ENCODE peak calls at places on chromosomes 12 and 14, in five cellular contexts. One of them, this sample, is unnamed.
A peak's percentile ranks its signal among the peaks of the same experiment; 100 is the strongest.

GRCh38 chr14:35879141-35879648 is 53.1 kb downstream of the BRMS1L start:
- DNase-seq in activated T-helper 2 cell treated with anti-CD3 and anti-CD28 coated beads, Interferon-gamma antibody, Interleukin-2, Interleukin-4, amounts not matched to agents 10 μg/mL and 5 μg/mL and 100 μg/mL, durations not matched to agents 14 hours and 24 hours and 36 hours: no peak
- DNase-seq in NCI-H1436 treated with DMSO at 0.1 percent for 48 hours: no peak
- DNase-seq in cortex of kidney: no peak
- DNase-seq in activated naive CD8-positive, alpha-beta T cell treated with anti-CD3 and anti-CD28 coated beads for 36 hours: no peak
- DNase-seq in this sample: no peak

GRCh38 chr14:52494444-52494843 is 57.9 kb downstream of the TXNDC16 start:
- DNase-seq in activated T-helper 2 cell treated with anti-CD3 and anti-CD28 coated beads, Interferon-gamma antibody, Interleukin-2, Interleukin-4, amounts not matched to agents 10 μg/mL and 5 μg/mL and 100 μg/mL, durations not matched to agents 14 hours and 24 hours and 36 hours: no peak
- DNase-seq in NCI-H1436 treated with DMSO at 0.1 percent for 48 hours: no peak
- DNase-seq in cortex of kidney: no peak
- DNase-seq in activated naive CD8-positive, alpha-beta T cell treated with anti-CD3 and anti-CD28 coated beads for 36 hours: no peak
- DNase-seq in this sample: no peak

GRCh38 chr12:5630101-5630500 is 198.2 kb downstream of the NTF3 start:
- DNase-seq in activated T-helper 2 cell treated with anti-CD3 and anti-CD28 coated beads, Interferon-gamma antibody, Interleukin-2, Interleukin-4, amounts not matched to agents 10 μg/mL and 5 μg/mL and 100 μg/mL, durations not matched to agents 14 hours and 24 hours and 36 hours: no peak
- DNase-seq in NCI-H1436 treated with DMSO at 0.1 percent for 48 hours: no peak
- DNase-seq in cortex of kidney: no peak
- DNase-seq in activated naive CD8-positive, alpha-beta T cell treated with anti-CD3 and anti-CD28 coated beads for 36 hours: no peak
- DNase-seq in this sample: no peak

GRCh38 chr14:101220921-101221510 is 317.5 kb upstream of the RTL1 start:
- DNase-seq in activated T-helper 2 cell treated with anti-CD3 and anti-CD28 coated beads, Interferon-gamma antibody, Interleukin-2, Interleukin-4, amounts not matched to agents 10 μg/mL and 5 μg/mL and 100 μg/mL, durations not matched to agents 14 hours and 24 hours and 36 hours: no peak
- DNase-seq in NCI-H1436 treated with DMSO at 0.1 percent for 48 hours: no peak
- DNase-seq in cortex of kidney: no peak
- DNase-seq in activated naive CD8-positive, alpha-beta T cell treated with anti-CD3 and anti-CD28 coated beads for 36 hours: no peak
- DNase-seq in this sample: no peak

GRCh38 chr12:70982286-70982685 is 61.7 kb upstream of the PTPRR start:
- DNase-seq in activated T-helper 2 cell treated with anti-CD3 and anti-CD28 coated beads, Interferon-gamma antibody, Interleukin-2, Interleukin-4, amounts not matched to agents 10 μg/mL and 5 μg/mL and 100 μg/mL, durations not matched to agents 14 hours and 24 hours and 36 hours: no peak
- DNase-seq in NCI-H1436 treated with DMSO at 0.1 percent for 48 hours: no peak
- DNase-seq in cortex of kidney: no peak
- DNase-seq in activated naive CD8-positive, alpha-beta T cell treated with anti-CD3 and anti-CD28 coated beads for 36 hours: no peak
- DNase-seq in this sample: no peak

GRCh38 chr12:99135376-99135775 is 490.3 kb downstream of the APAF1 start:
- DNase-seq in activated T-helper 2 cell treated with anti-CD3 and anti-CD28 coated beads, Interferon-gamma antibody, Interleukin-2, Interleukin-4, amounts not matched to agents 10 μg/mL and 5 μg/mL and 100 μg/mL, durations not matched to agents 14 hours and 24 hours and 36 hours: no peak
- DNase-seq in NCI-H1436 treated with DMSO at 0.1 percent for 48 hours: no peak
- DNase-seq in cortex of kidney: no peak
- DNase-seq in activated naive CD8-positive, alpha-beta T cell treated with anti-CD3 and anti-CD28 coated beads for 36 hours: no peak
- DNase-seq in this sample: no peak

GRCh38 chr12:53974084-53975018 is at the start of gene HOTAIR:
- DNase-seq in activated T-helper 2 cell treated with anti-CD3 and anti-CD28 coated beads, Interferon-gamma antibody, Interleukin-2, Interleukin-4, amounts not matched to agents 10 μg/mL and 5 μg/mL and 100 μg/mL, durations not matched to agents 14 hours and 24 hours and 36 hours: no peak
- DNase-seq in NCI-H1436 treated with DMSO at 0.1 percent for 48 hours: no peak
- DNase-seq in cortex of kidney: no peak
- DNase-seq in activated naive CD8-positive, alpha-beta T cell treated with anti-CD3 and anti-CD28 coated beads for 36 hours: no peak
- DNase-seq in this sample: no peak

GRCh38 chr12:122614839-122615238 is 87.8 kb downstream of the KNTC1 start:
- DNase-seq in activated T-helper 2 cell treated with anti-CD3 and anti-CD28 coated beads, Interferon-gamma antibody, Interleukin-2, Interleukin-4, amounts not matched to agents 10 μg/mL and 5 μg/mL and 100 μg/mL, durations not matched to agents 14 hours and 24 hours and 36 hours: no peak
- DNase-seq in NCI-H1436 treated with DMSO at 0.1 percent for 48 hours: no peak
- DNase-seq in cortex of kidney: no peak
- DNase-seq in activated naive CD8-positive, alpha-beta T cell treated with anti-CD3 and anti-CD28 coated beads for 36 hours: no peak
- DNase-seq in this sample: no peak

GRCh38 chr12:118337194-118337838 is 35.4 kb downstream of the TAOK3 start:
- DNase-seq in activated T-helper 2 cell treated with anti-CD3 and anti-CD28 coated beads, Interferon-gamma antibody, Interleukin-2, Interleukin-4, amounts not matched to agents 10 μg/mL and 5 μg/mL and 100 μg/mL, durations not matched to agents 14 hours and 24 hours and 36 hours: no peak
- DNase-seq in NCI-H1436 treated with DMSO at 0.1 percent for 48 hours: no peak
- DNase-seq in cortex of kidney: no peak
- DNase-seq in activated naive CD8-positive, alpha-beta T cell treated with anti-CD3 and anti-CD28 coated beads for 36 hours: no peak
- DNase-seq in this sample: no peak

GRCh38 chr12:58067610-58068387 is 126.4 kb downstream of the ATP23 start:
- DNase-seq in activated T-helper 2 cell treated with anti-CD3 and anti-CD28 coated beads, Interferon-gamma antibody, Interleukin-2, Interleukin-4, amounts not matched to agents 10 μg/mL and 5 μg/mL and 100 μg/mL, durations not matched to agents 14 hours and 24 hours and 36 hours: no peak
- DNase-seq in NCI-H1436 treated with DMSO at 0.1 percent for 48 hours: no peak
- DNase-seq in cortex of kidney: no peak
- DNase-seq in activated naive CD8-positive, alpha-beta T cell treated with anti-CD3 and anti-CD28 coated beads for 36 hours: no peak
- DNase-seq in this sample: no peak

GRCh38 chr12:64160021-64160717 is 61.9 kb downstream of the KICS2 start:
- DNase-seq in activated T-helper 2 cell treated with anti-CD3 and anti-CD28 coated beads, Interferon-gamma antibody, Interleukin-2, Interleukin-4, amounts not matched to agents 10 μg/mL and 5 μg/mL and 100 μg/mL, durations not matched to agents 14 hours and 24 hours and 36 hours: no peak
- DNase-seq in NCI-H1436 treated with DMSO at 0.1 percent for 48 hours: no peak
- DNase-seq in cortex of kidney: no peak
- DNase-seq in activated naive CD8-positive, alpha-beta T cell treated with anti-CD3 and anti-CD28 coated beads for 36 hours: no peak
- DNase-seq in this sample: no peak

GRCh38 chr12:14884458-14884878 is 1.2 kb downstream of the MGP start:
- DNase-seq in activated T-helper 2 cell treated with anti-CD3 and anti-CD28 coated beads, Interferon-gamma antibody, Interleukin-2, Interleukin-4, amounts not matched to agents 10 μg/mL and 5 μg/mL and 100 μg/mL, durations not matched to agents 14 hours and 24 hours and 36 hours: peak; percentile 20
- DNase-seq in NCI-H1436 treated with DMSO at 0.1 percent for 48 hours: no peak
- DNase-seq in cortex of kidney: no peak
- DNase-seq in activated naive CD8-positive, alpha-beta T cell treated with anti-CD3 and anti-CD28 coated beads for 36 hours: peak; percentile 80
- DNase-seq in this sample: no peak

GRCh38 chr12:88595697-88596096 is 15.4 kb upstream of the KITLG start:
- DNase-seq in activated T-helper 2 cell treated with anti-CD3 and anti-CD28 coated beads, Interferon-gamma antibody, Interleukin-2, Interleukin-4, amounts not matched to agents 10 μg/mL and 5 μg/mL and 100 μg/mL, durations not matched to agents 14 hours and 24 hours and 36 hours: no peak
- DNase-seq in NCI-H1436 treated with DMSO at 0.1 percent for 48 hours: no peak
- DNase-seq in cortex of kidney: no peak
- DNase-seq in activated naive CD8-positive, alpha-beta T cell treated with anti-CD3 and anti-CD28 coated beads for 36 hours: no peak
- DNase-seq in this sample: no peak

GRCh38 chr12:55637467-55637866 is 775 bp downstream of the OR10P1 start:
- DNase-seq in activated T-helper 2 cell treated with anti-CD3 and anti-CD28 coated beads, Interferon-gamma antibody, Interleukin-2, Interleukin-4, amounts not matched to agents 10 μg/mL and 5 μg/mL and 100 μg/mL, durations not matched to agents 14 hours and 24 hours and 36 hours: peak; percentile 37
- DNase-seq in NCI-H1436 treated with DMSO at 0.1 percent for 48 hours: no peak
- DNase-seq in cortex of kidney: no peak
- DNase-seq in activated naive CD8-positive, alpha-beta T cell treated with anti-CD3 and anti-CD28 coated beads for 36 hours: peak; percentile 39
- DNase-seq in this sample: no peak

GRCh38 chr12:5960783-5961182 is 15.7 kb upstream of the ANO2 start:
- DNase-seq in activated T-helper 2 cell treated with anti-CD3 and anti-CD28 coated beads, Interferon-gamma antibody, Interleukin-2, Interleukin-4, amounts not matched to agents 10 μg/mL and 5 μg/mL and 100 μg/mL, durations not matched to agents 14 hours and 24 hours and 36 hours: no peak
- DNase-seq in NCI-H1436 treated with DMSO at 0.1 percent for 48 hours: no peak
- DNase-seq in cortex of kidney: no peak
- DNase-seq in activated naive CD8-positive, alpha-beta T cell treated with anti-CD3 and anti-CD28 coated beads for 36 hours: no peak
- DNase-seq in this sample: no peak

GRCh38 chr14:52051861-52052260 is 17.0 kb downstream of the NID2 start:
- DNase-seq in activated T-helper 2 cell treated with anti-CD3 and anti-CD28 coated beads, Interferon-gamma antibody, Interleukin-2, Interleukin-4, amounts not matched to agents 10 μg/mL and 5 μg/mL and 100 μg/mL, durations not matched to agents 14 hours and 24 hours and 36 hours: no peak
- DNase-seq in NCI-H1436 treated with DMSO at 0.1 percent for 48 hours: no peak
- DNase-seq in cortex of kidney: no peak
- DNase-seq in activated naive CD8-positive, alpha-beta T cell treated with anti-CD3 and anti-CD28 coated beads for 36 hours: no peak
- DNase-seq in this sample: no peak

GRCh38 chr12:13537623-13538022 is 341.1 kb downstream of the EMP1 start:
- DNase-seq in activated T-helper 2 cell treated with anti-CD3 and anti-CD28 coated beads, Interferon-gamma antibody, Interleukin-2, Interleukin-4, amounts not matched to agents 10 μg/mL and 5 μg/mL and 100 μg/mL, durations not matched to agents 14 hours and 24 hours and 36 hours: no peak
- DNase-seq in NCI-H1436 treated with DMSO at 0.1 percent for 48 hours: no peak
- DNase-seq in cortex of kidney: no peak
- DNase-seq in activated naive CD8-positive, alpha-beta T cell treated with anti-CD3 and anti-CD28 coated beads for 36 hours: no peak
- DNase-seq in this sample: no peak

GRCh38 chr12:6775775-6776174 is 3.5 kb downstream of the LAG3 start:
- DNase-seq in activated T-helper 2 cell treated with anti-CD3 and anti-CD28 coated beads, Interferon-gamma antibody, Interleukin-2, Interleukin-4, amounts not matched to agents 10 μg/mL and 5 μg/mL and 100 μg/mL, durations not matched to agents 14 hours and 24 hours and 36 hours: no peak
- DNase-seq in NCI-H1436 treated with DMSO at 0.1 percent for 48 hours: no peak
- DNase-seq in cortex of kidney: no peak
- DNase-seq in activated naive CD8-positive, alpha-beta T cell treated with anti-CD3 and anti-CD28 coated beads for 36 hours: no peak
- DNase-seq in this sample: no peak

GRCh38 chr14:24941719-24942118 is 108.2 kb downstream of the STXBP6 start:
- DNase-seq in activated T-helper 2 cell treated with anti-CD3 and anti-CD28 coated beads, Interferon-gamma antibody, Interleukin-2, Interleukin-4, amounts not matched to agents 10 μg/mL and 5 μg/mL and 100 μg/mL, durations not matched to agents 14 hours and 24 hours and 36 hours: no peak
- DNase-seq in NCI-H1436 treated with DMSO at 0.1 percent for 48 hours: peak; percentile 25
- DNase-seq in cortex of kidney: no peak
- DNase-seq in activated naive CD8-positive, alpha-beta T cell treated with anti-CD3 and anti-CD28 coated beads for 36 hours: no peak
- DNase-seq in this sample: peak; percentile 20

GRCh38 chr12:113439606-113440030 is 17.4 kb downstream of the SDSL start:
- DNase-seq in activated T-helper 2 cell treated with anti-CD3 and anti-CD28 coated beads, Interferon-gamma antibody, Interleukin-2, Interleukin-4, amounts not matched to agents 10 μg/mL and 5 μg/mL and 100 μg/mL, durations not matched to agents 14 hours and 24 hours and 36 hours: no peak
- DNase-seq in NCI-H1436 treated with DMSO at 0.1 percent for 48 hours: no peak
- DNase-seq in cortex of kidney: no peak
- DNase-seq in activated naive CD8-positive, alpha-beta T cell treated with anti-CD3 and anti-CD28 coated beads for 36 hours: no peak
- DNase-seq in this sample: no peak

GRCh38 chr12:42744539-42745156 is 155.1 kb upstream of the PRICKLE1 start:
- DNase-seq in activated T-helper 2 cell treated with anti-CD3 and anti-CD28 coated beads, Interferon-gamma antibody, Interleukin-2, Interleukin-4, amounts not matched to agents 10 μg/mL and 5 μg/mL and 100 μg/mL, durations not matched to agents 14 hours and 24 hours and 36 hours: no peak
- DNase-seq in NCI-H1436 treated with DMSO at 0.1 percent for 48 hours: no peak
- DNase-seq in cortex of kidney: no peak
- DNase-seq in activated naive CD8-positive, alpha-beta T cell treated with anti-CD3 and anti-CD28 coated beads for 36 hours: no peak
- DNase-seq in this sample: no peak

GRCh38 chr12:56299308-56299852 is 750 bp downstream of the CS start:
- DNase-seq in activated T-helper 2 cell treated with anti-CD3 and anti-CD28 coated beads, Interferon-gamma antibody, Interleukin-2, Interleukin-4, amounts not matched to agents 10 μg/mL and 5 μg/mL and 100 μg/mL, durations not matched to agents 14 hours and 24 hours and 36 hours: peak; percentile 32
- DNase-seq in NCI-H1436 treated with DMSO at 0.1 percent for 48 hours: no peak
- DNase-seq in cortex of kidney: no peak
- DNase-seq in activated naive CD8-positive, alpha-beta T cell treated with anti-CD3 and anti-CD28 coated beads for 36 hours: peak; percentile 10
- DNase-seq in this sample: no peak

GRCh38 chr12:8050600-8051250 is 15.4 kb downstream of the C3AR1 start:
- DNase-seq in activated T-helper 2 cell treated with anti-CD3 and anti-CD28 coated beads, Interferon-gamma antibody, Interleukin-2, Interleukin-4, amounts not matched to agents 10 μg/mL and 5 μg/mL and 100 μg/mL, durations not matched to agents 14 hours and 24 hours and 36 hours: no peak
- DNase-seq in NCI-H1436 treated with DMSO at 0.1 percent for 48 hours: no peak
- DNase-seq in cortex of kidney: no peak
- DNase-seq in activated naive CD8-positive, alpha-beta T cell treated with anti-CD3 and anti-CD28 coated beads for 36 hours: no peak
- DNase-seq in this sample: no peak

GRCh38 chr12:63276537-63277365 is 125.8 kb upstream of the AVPR1A start:
- DNase-seq in activated T-helper 2 cell treated with anti-CD3 and anti-CD28 coated beads, Interferon-gamma antibody, Interleukin-2, Interleukin-4, amounts not matched to agents 10 μg/mL and 5 μg/mL and 100 μg/mL, durations not matched to agents 14 hours and 24 hours and 36 hours: no peak
- DNase-seq in NCI-H1436 treated with DMSO at 0.1 percent for 48 hours: no peak
- DNase-seq in cortex of kidney: no peak
- DNase-seq in activated naive CD8-positive, alpha-beta T cell treated with anti-CD3 and anti-CD28 coated beads for 36 hours: peak; percentile 1
- DNase-seq in this sample: no peak

GRCh38 chr12:55716582-55717396 is 943 bp downstream of the BLOC1S1 start:
- DNase-seq in activated T-helper 2 cell treated with anti-CD3 and anti-CD28 coated beads, Interferon-gamma antibody, Interleukin-2, Interleukin-4, amounts not matched to agents 10 μg/mL and 5 μg/mL and 100 μg/mL, durations not matched to agents 14 hours and 24 hours and 36 hours: no peak
- DNase-seq in NCI-H1436 treated with DMSO at 0.1 percent for 48 hours: no peak
- DNase-seq in cortex of kidney: no peak
- DNase-seq in activated naive CD8-positive, alpha-beta T cell treated with anti-CD3 and anti-CD28 coated beads for 36 hours: no peak
- DNase-seq in this sample: no peak

GRCh38 chr12:106774808-106775524 is 484 bp downstream of the RIC8B start:
- DNase-seq in activated T-helper 2 cell treated with anti-CD3 and anti-CD28 coated beads, Interferon-gamma antibody, Interleukin-2, Interleukin-4, amounts not matched to agents 10 μg/mL and 5 μg/mL and 100 μg/mL, durations not matched to agents 14 hours and 24 hours and 36 hours: peak; percentile 15
- DNase-seq in NCI-H1436 treated with DMSO at 0.1 percent for 48 hours: no peak
- DNase-seq in cortex of kidney: no peak
- DNase-seq in activated naive CD8-positive, alpha-beta T cell treated with anti-CD3 and anti-CD28 coated beads for 36 hours: peak; percentile 21
- DNase-seq in this sample: no peak

GRCh38 chr14:104395941-104396681 is 183.5 kb upstream of the C14orf180 start:
- DNase-seq in activated T-helper 2 cell treated with anti-CD3 and anti-CD28 coated beads, Interferon-gamma antibody, Interleukin-2, Interleukin-4, amounts not matched to agents 10 μg/mL and 5 μg/mL and 100 μg/mL, durations not matched to agents 14 hours and 24 hours and 36 hours: no peak
- DNase-seq in NCI-H1436 treated with DMSO at 0.1 percent for 48 hours: no peak
- DNase-seq in cortex of kidney: no peak
- DNase-seq in activated naive CD8-positive, alpha-beta T cell treated with anti-CD3 and anti-CD28 coated beads for 36 hours: no peak
- DNase-seq in this sample: no peak

GRCh38 chr12:66693901-66694513 is 15.1 kb upstream of the GRIP1 start:
- DNase-seq in activated T-helper 2 cell treated with anti-CD3 and anti-CD28 coated beads, Interferon-gamma antibody, Interleukin-2, Interleukin-4, amounts not matched to agents 10 μg/mL and 5 μg/mL and 100 μg/mL, durations not matched to agents 14 hours and 24 hours and 36 hours: no peak
- DNase-seq in NCI-H1436 treated with DMSO at 0.1 percent for 48 hours: peak; percentile 26
- DNase-seq in cortex of kidney: no peak
- DNase-seq in activated naive CD8-positive, alpha-beta T cell treated with anti-CD3 and anti-CD28 coated beads for 36 hours: no peak
- DNase-seq in this sample: no peak

GRCh38 chr12:96241484-96242256 is 47.5 kb downstream of the ELK3 start:
- DNase-seq in activated T-helper 2 cell treated with anti-CD3 and anti-CD28 coated beads, Interferon-gamma antibody, Interleukin-2, Interleukin-4, amounts not matched to agents 10 μg/mL and 5 μg/mL and 100 μg/mL, durations not matched to agents 14 hours and 24 hours and 36 hours: peak; percentile 54
- DNase-seq in NCI-H1436 treated with DMSO at 0.1 percent for 48 hours: no peak
- DNase-seq in cortex of kidney: no peak
- DNase-seq in activated naive CD8-positive, alpha-beta T cell treated with anti-CD3 and anti-CD28 coated beads for 36 hours: peak; percentile 31
- DNase-seq in this sample: no peak

GRCh38 chr12:84599539-84599938 is 313.1 kb downstream of the SLC6A15 start:
- DNase-seq in activated T-helper 2 cell treated with anti-CD3 and anti-CD28 coated beads, Interferon-gamma antibody, Interleukin-2, Interleukin-4, amounts not matched to agents 10 μg/mL and 5 μg/mL and 100 μg/mL, durations not matched to agents 14 hours and 24 hours and 36 hours: no peak
- DNase-seq in NCI-H1436 treated with DMSO at 0.1 percent for 48 hours: peak; percentile 63
- DNase-seq in cortex of kidney: no peak
- DNase-seq in activated naive CD8-positive, alpha-beta T cell treated with anti-CD3 and anti-CD28 coated beads for 36 hours: no peak
- DNase-seq in this sample: no peak

GRCh38 chr14:91350813-91351507 is 66.7 kb downstream of the CCDC88C start:
- DNase-seq in activated T-helper 2 cell treated with anti-CD3 and anti-CD28 coated beads, Interferon-gamma antibody, Interleukin-2, Interleukin-4, amounts not matched to agents 10 μg/mL and 5 μg/mL and 100 μg/mL, durations not matched to agents 14 hours and 24 hours and 36 hours: peak; percentile 75
- DNase-seq in NCI-H1436 treated with DMSO at 0.1 percent for 48 hours: no peak
- DNase-seq in cortex of kidney: no peak
- DNase-seq in activated naive CD8-positive, alpha-beta T cell treated with anti-CD3 and anti-CD28 coated beads for 36 hours: peak; percentile 79
- DNase-seq in this sample: no peak

GRCh38 chr14:102952276-102952675 is 29.8 kb downstream of the AMN start:
- DNase-seq in activated T-helper 2 cell treated with anti-CD3 and anti-CD28 coated beads, Interferon-gamma antibody, Interleukin-2, Interleukin-4, amounts not matched to agents 10 μg/mL and 5 μg/mL and 100 μg/mL, durations not matched to agents 14 hours and 24 hours and 36 hours: no peak
- DNase-seq in NCI-H1436 treated with DMSO at 0.1 percent for 48 hours: no peak
- DNase-seq in cortex of kidney: no peak
- DNase-seq in activated naive CD8-positive, alpha-beta T cell treated with anti-CD3 and anti-CD28 coated beads for 36 hours: no peak
- DNase-seq in this sample: no peak